ENCODE peak calls at places on chromosomes 4 and X, in eight cellular contexts. R is Calu3, E is transverse colon, X is spleen, Q is heart right ventricle, B is tibial artery, I is thyroid gland, N is fibroblast of mammary gland. S is an unnamed sample.

GRCh38 chrX:107861056-107861455 is 35.4 kb downstream of the MID2 start:
- DNase-seq in R (no peak), E (no peak), X (no peak), Q (no peak), B (no peak), I (no peak), N (peak; percentile 53), S (no peak)

GRCh38 chrX:64204252-64204651 is 1.3 kb downstream of the AMER1 start:
- DNase-seq in R (no peak), E (peak; percentile 16), X (peak; percentile 87), Q (no peak), B (peak; percentile 79), I (no peak), N (peak; percentile 1), S (peak; percentile 69)

GRCh38 chr4:102736636-102737549 is 23.9 kb downstream of the MANBA start:
- DNase-seq in R (peak; percentile 53), E (no peak), X (no peak), Q (no peak), B (no peak), I (no peak), N (no peak), S (no peak)

GRCh38 chr4:174316954-174317353 is 33.2 kb downstream of the CEP44 start:
- DNase-seq in R (no peak), E (no peak), X (no peak), Q (no peak), B (no peak), I (no peak), N (peak; percentile 27), S (no peak)

GRCh38 chrX:53211391-53211978 is 13.5 kb downstream of the KDM5C start:
- DNase-seq in R (no peak), E (no peak), X (no peak), Q (no peak), B (no peak), I (no peak), N (peak; percentile 58), S (no peak)

GRCh38 chr4:93299116-93299515 is 529.4 kb upstream of the ATOH1 start:
- DNase-seq in R (no peak), E (no peak), X (no peak), Q (no peak), B (no peak), I (no peak), N (no peak), S (no peak)

GRCh38 chr4:57078685-57079521 is 31.3 kb downstream of the IGFBP7 start:
- DNase-seq in R (peak; percentile 4), E (no peak), X (no peak), Q (no peak), B (no peak), I (peak; percentile 73), N (no peak), S (no peak)

GRCh38 chrX:2351999-2352995 is 148.5 kb downstream of the DHRSX start:
- DNase-seq in R (no peak), E (no peak), X (no peak), Q (no peak), B (no peak), I (no peak), N (peak; percentile 98), S (no peak)

GRCh38 chrX:154401045-154401799 is 3.0 kb downstream of the RPL10 start:
- DNase-seq in R (no peak), E (no peak), X (no peak), Q (no peak), B (no peak), I (no peak), N (peak; percentile 45), S (no peak)

GRCh38 chr4:176964116-176964691 is 171.5 kb upstream of the VEGFC start:
- DNase-seq in R (peak; percentile 52), E (no peak), X (no peak), Q (no peak), B (no peak), I (no peak), N (peak; percentile 25), S (no peak)

GRCh38 chr4:100106982-100107381 is 83.3 kb downstream of the DDIT4L start:
- DNase-seq in R (no peak), E (no peak), X (no peak), Q (no peak), B (no peak), I (peak; percentile 16), N (no peak), S (no peak)

GRCh38 chrX:38717871-38718270 is 83.4 kb upstream of the MID1IP1 start:
- DNase-seq in R (peak; percentile 10), E (no peak), X (no peak), Q (no peak), B (no peak), I (no peak), N (peak; percentile 34), S (no peak)

GRCh38 chr4:71148545-71148944 is 155.1 kb downstream of the DCK start:
- DNase-seq in R (no peak), E (no peak), X (no peak), Q (no peak), B (no peak), I (no peak), N (no peak), S (no peak)

GRCh38 chr4:85084371-85085170 is 118.1 kb upstream of the WDFY3 start:
- DNase-seq in R (peak; percentile 54), E (no peak), X (no peak), Q (peak; percentile 55), B (no peak), I (no peak), N (peak; percentile 84), S (no peak)

GRCh38 chrX:41429592-41429991 is 17.6 kb upstream of the NYX start:
- DNase-seq in R (no peak), E (no peak), X (no peak), Q (no peak), B (no peak), I (no peak), N (no peak), S (no peak)

GRCh38 chrX:119391279-119391678 is 7.9 kb upstream of the SLC25A43 start:
- DNase-seq in R (peak; percentile 47), E (peak; percentile 31), X (no peak), Q (no peak), B (no peak), I (no peak), N (peak; percentile 59), S (no peak)

GRCh38 chr4:132992686-132993085 is 156.4 kb upstream of the PCDH10 start:
- DNase-seq in R (no peak), E (no peak), X (no peak), Q (no peak), B (no peak), I (no peak), N (no peak), S (no peak)

GRCh38 chr4:94472056-94472826 is 20.5 kb downstream of the PDLIM5 start:
- DNase-seq in R (no peak), E (no peak), X (no peak), Q (no peak), B (no peak), I (no peak), N (peak; percentile 75), S (no peak)

GRCh38 chr4:127352220-127352619 is 280.5 kb upstream of the INTU start:
- DNase-seq in R (no peak), E (no peak), X (no peak), Q (no peak), B (no peak), I (no peak), N (peak; percentile 8), S (peak; percentile 52)
- TF ChIP-seq CTCF in R (no peak), E (no peak), X (no peak), Q (no peak), B (no peak), I (no peak), N (no peak), S (no peak)

DNA sequence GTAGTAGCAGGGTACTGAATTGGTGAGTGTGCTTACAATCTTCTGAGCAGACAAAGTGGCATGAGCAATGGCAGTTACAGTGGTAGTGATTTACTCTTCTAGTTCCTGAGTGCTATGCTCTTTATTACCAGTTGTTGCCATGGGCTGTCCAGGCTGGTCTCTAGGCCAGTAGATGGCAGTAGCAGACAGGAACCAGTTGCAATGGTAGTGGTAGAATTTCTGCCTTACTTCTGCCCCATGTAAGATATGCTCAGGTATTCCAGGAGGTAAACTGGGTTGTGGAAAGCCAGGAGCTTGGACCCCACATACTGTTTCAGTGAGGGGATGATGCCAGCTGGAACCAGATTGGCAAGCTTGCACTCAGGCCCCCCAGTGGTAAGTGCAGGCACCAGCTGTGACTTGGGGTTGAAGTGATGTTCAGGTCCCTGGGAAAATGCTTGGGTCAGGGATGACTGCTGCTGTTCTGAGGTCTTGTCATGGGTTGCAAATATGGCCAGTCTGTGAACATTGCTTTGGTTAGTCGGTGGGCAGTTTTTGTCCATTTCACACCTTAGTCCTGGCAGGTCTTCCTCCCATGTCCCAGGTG is 63.0 kb upstream of the ZXDB start:
- DNase-seq in R (peak; percentile 23), E (no peak), X (no peak), Q (no peak), B (no peak), I (no peak), N (no peak), S (no peak)
- TF ChIP-seq CTCF in R (no peak), E (peak; percentile 8), X (no peak), Q (no peak), B (no peak), I (no peak), N (peak; percentile 31), S (no peak)

DNA sequence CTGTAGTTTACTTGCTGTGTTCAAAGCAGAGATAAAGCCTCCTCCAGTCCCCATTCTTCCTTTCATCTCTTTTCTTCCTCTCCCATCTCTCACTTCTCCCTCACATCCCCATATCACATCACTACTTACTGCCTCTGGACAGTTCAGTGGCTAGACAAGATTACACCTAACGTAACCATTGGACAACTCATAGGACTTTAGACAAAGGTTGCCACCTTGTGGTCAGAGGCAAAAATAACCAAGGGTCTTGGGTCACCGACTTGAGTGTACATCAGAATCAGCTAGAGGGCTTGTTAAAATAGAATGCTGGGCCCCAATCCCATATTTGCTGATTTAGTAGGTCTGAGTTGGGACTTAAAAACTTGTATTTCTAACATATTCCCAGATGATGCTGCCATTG is 109.3 kb upstream of the DGKK start:
- DNase-seq in R (peak; percentile 42), E (peak; percentile 29), X (no peak), Q (peak; percentile 18), B (no peak), I (peak; percentile 34), N (peak; percentile 71), S (no peak)
- TF ChIP-seq CTCF in R (peak; percentile 25), E (peak; percentile 44), X (peak; percentile 45), Q (peak; percentile 53), B (peak; percentile 25), I (no peak), N (peak; percentile 60), S (peak; percentile 33)

DNA sequence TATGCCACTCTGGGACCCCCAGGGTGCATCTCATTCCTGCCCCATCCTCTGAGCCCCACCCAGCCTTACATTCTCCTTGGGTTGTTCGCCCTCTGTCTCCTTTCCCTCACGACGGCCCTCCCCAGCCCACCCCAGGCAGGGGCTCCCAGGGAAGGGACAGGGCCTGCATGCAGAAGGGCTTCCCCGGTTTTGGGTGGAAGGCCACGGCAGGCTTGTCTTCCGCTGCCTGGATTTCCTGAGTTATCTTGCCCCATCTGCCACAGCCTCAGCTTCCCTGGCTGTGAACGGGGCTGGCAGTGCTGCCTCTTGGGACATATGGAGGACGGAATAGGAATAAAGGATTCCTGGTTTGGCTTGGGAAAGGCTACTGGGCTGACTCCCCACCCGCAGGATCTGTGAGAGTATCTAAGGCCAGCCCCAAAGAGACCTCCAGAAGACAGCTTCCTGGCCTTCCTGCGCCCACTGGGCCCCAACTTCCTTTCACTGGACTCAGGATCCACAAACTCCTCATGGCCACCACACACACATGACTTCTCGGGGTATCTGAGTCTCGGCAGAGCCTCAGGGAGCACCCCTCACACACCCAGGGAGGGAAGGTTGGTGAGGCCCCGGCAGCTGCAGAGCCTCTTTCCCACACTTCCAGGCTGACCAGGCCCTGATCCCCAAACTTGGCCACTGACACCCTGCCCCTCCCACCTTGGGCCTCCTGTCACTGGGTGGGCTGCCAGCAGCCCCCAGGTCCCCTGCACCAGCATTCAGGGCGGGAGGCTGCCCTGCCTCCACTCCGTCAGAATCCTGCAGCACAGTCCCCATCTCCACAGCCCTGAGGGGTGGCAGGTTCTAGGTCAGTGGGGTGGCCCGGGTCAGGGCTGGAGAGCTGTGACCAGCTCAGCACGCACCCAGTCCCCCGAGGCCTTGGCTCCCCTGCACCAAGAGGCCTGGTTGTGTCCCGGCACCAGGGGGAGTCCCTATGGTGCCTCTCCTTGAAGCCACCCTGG is 3.5 kb upstream of the MXD4 start:
- DNase-seq in R (no peak), E (no peak), X (peak; percentile 76), Q (no peak), B (no peak), I (no peak), N (no peak), S (no peak)
- TF ChIP-seq CTCF in R (no peak), E (no peak), X (no peak), Q (no peak), B (no peak), I (no peak), N (no peak), S (no peak)